ENCODE peak calls at places on chromosomes 7 and 10, in five cellular contexts. X is stimulated activated CD8-positive, alpha-beta memory T cell treated with anti-CD3 and anti-CD28 coated beads, Interleukin-15, amount 100 ng/mL, for 4 hours; M is type B pancreatic cell; O is ureter; Y is AG09319. H is an unnamed sample.

GRCh38 chr7:105678811-105679495 is 97.7 kb upstream of the EFCAB10 start:
- DNase-seq in X (no peak), O (peak), Y (peak), M (no peak), H (no peak)

GRCh38 chr10:132457328-132458070 is 60.5 kb downstream of the PWWP2B start:
- DNase-seq in O (no peak), X (no peak), M (no peak), Y (no peak), H (no peak)

GRCh38 chr7:3887071-3887691 is 586.1 kb downstream of the SDK1 start:
- DNase-seq in X (no peak), M (no peak), Y (no peak), O (no peak), H (no peak)

GRCh38 chr10:113914936-113915335 is 60.5 kb downstream of the NHLRC2 start:
- DNase-seq in Y (no peak), M (no peak), X (no peak), O (no peak), H (no peak)

GRCh38 chr10:92697663-92698511 is 8.1 kb downstream of the HHEX start:
- DNase-seq in O (no peak), M (no peak), X (no peak), Y (no peak), H (no peak)

GRCh38 chr10:30553625-30554442 is 75.7 kb downstream of the LYZL2 start:
- DNase-seq in X (no peak), O (peak), Y (peak), M (no peak), H (peak)

GRCh38 chr10:30188567-30189253 is 129.3 kb upstream of the JCAD start:
- DNase-seq in Y (no peak), X (no peak), M (no peak), O (no peak), H (no peak)

GRCh38 chr10:79159785-79160184 is 91.0 kb downstream of the ZMIZ1 start:
- DNase-seq in O (no peak), Y (no peak), X (no peak), M (no peak), H (no peak)

GRCh38 chr10:103493911-103494877 is 689 bp downstream of the NEURL1 start:
- DNase-seq in Y (no peak), O (no peak), M (no peak), X (no peak), H (no peak)

GRCh38 chr7:18228686-18229085 is 201.0 kb upstream of the PRPS1L1 start:
- DNase-seq in X (no peak), O (no peak), M (no peak), Y (no peak), H (no peak)

GRCh38 chr10:80408198-80409085 is at the start of gene PRXL2A:
- DNase-seq in M (peak), X (peak), Y (no peak), O (peak), H (no peak)

GRCh38 chr10:49163741-49164140 is 24.4 kb downstream of the TMEM273 start:
- DNase-seq in M (no peak), O (peak), X (no peak), Y (no peak), H (no peak)

GRCh38 chr7:45160374-45160773 is 2.8 kb downstream of the RAMP3 start:
- DNase-seq in O (no peak), Y (no peak), M (no peak), X (no peak), H (no peak)

GRCh38 chr7:150362989-150363769 is 5.4 kb upstream of the REPIN1 start:
- DNase-seq in X (no peak), Y (no peak), O (no peak), M (no peak), H (no peak)

H was measured in HFF-Myc.